ENCODE peak calls at places on chromosomes 2 and 18, in four cellular contexts. K, V, W and O are unnamed samples.

GRCh38 chr2:163191372-163191771 is 352.8 kb upstream of the KCNH7 start:
- DNase-seq in V (no peak), K (peak; percentile 39), W (peak; percentile 55), O (peak; percentile 52)

GRCh38 chr18:24427484-24427883 is 1.0 kb downstream of the IMPACT start:
- DNase-seq in W (no peak), V (no peak), K (no peak), O (no peak)

GRCh38 chr2:25042321-25043240 is 705 bp downstream of the EFR3B start:
- DNase-seq in V (no peak), K (no peak), W (no peak), O (peak; percentile 74)

GRCh38 chr2:238462782-238463396 is 36.2 kb downstream of the ASB1 start:
- DNase-seq in V (peak; percentile 16), K (no peak), W (peak; percentile 1), O (peak; percentile 75)

GRCh38 chr2:217906787-217907186 is 96.0 kb downstream of the TNS1 start:
- DNase-seq in W (no peak), V (no peak), K (no peak), O (no peak)

GRCh38 chr2:156704612-156705011 is 268.4 kb downstream of the GPD2 start:
- DNase-seq in V (no peak), W (no peak), K (no peak), O (no peak)

GRCh38 chr18:12308386-12309100 is 502 bp downstream of the TUBB6 start:
- DNase-seq in W (peak; percentile 83), V (no peak), K (no peak), O (peak; percentile 91)

GRCh38 chr18:31156831-31157763 is 5.6 kb downstream of the DSC1 start:
- DNase-seq in W (no peak), V (no peak), K (no peak), O (no peak)

GRCh38 chr2:215403441-215404356 is 32.2 kb downstream of the FN1 start:
- DNase-seq in K (no peak), W (no peak), V (no peak), O (no peak)

GRCh38 chr2:66508358-66509071 is 73.6 kb downstream of the MEIS1 start:
- DNase-seq in K (no peak), W (no peak), V (no peak), O (peak; percentile 24)

GRCh38 chr2:197182668-197183067 is 127.9 kb downstream of the ANKRD44 start:
- DNase-seq in K (no peak), W (no peak), V (no peak), O (no peak)

GRCh38 chr2:194545978-194546377 is 1111.0 kb upstream of the SLC39A10 start:
- DNase-seq in V (no peak), K (no peak), W (no peak), O (no peak)

GRCh38 chr2:169670215-169670651 is 24.0 kb downstream of the CFAP210 start:
- DNase-seq in W (no peak), K (no peak), V (no peak), O (no peak)

GRCh38 chr18:79607361-79607930 is 72.2 kb upstream of the CTDP1 start:
- DNase-seq in W (no peak), V (no peak), K (no peak), O (no peak)

GRCh38 chr2:239433777-239434396 is 33.1 kb upstream of the HDAC4 start:
- DNase-seq in K (no peak), W (no peak), V (no peak), O (no peak)

GRCh38 chr2:201448701-201449100 is 2.6 kb downstream of the TRAK2 start:
- DNase-seq in K (no peak), V (no peak), W (no peak), O (no peak)

GRCh38 chr2:206979922-206980321 is 40.6 kb downstream of the CPO start:
- DNase-seq in V (no peak), W (no peak), K (no peak), O (no peak)

GRCh38 chr2:58032751-58033055 is 13.9 kb upstream of the VRK2 start:
- DNase-seq in V (no peak), K (no peak), W (no peak), O (no peak)

GRCh38 chr18:32552421-32553030 is 81.8 kb upstream of the GAREM1 start:
- DNase-seq in V (peak; percentile 54), W (peak; percentile 56), K (peak; percentile 35), O (peak; percentile 75)

GRCh38 chr18:38634117-38634516 is 1068.5 kb upstream of the CELF4 start:
- DNase-seq in K (no peak), V (no peak), W (no peak), O (no peak)

GRCh38 chr2:64838817-64839216 is 150.4 kb upstream of the SLC1A4 start:
- DNase-seq in K (no peak), W (peak; percentile 76), V (no peak), O (peak; percentile 87)

GRCh38 chr18:79951545-79952456 is at the start of gene SLC66A2:
- DNase-seq in K (no peak), V (peak; percentile 89), W (peak; percentile 69), O (peak; percentile 98)

GRCh38 chr18:56727399-56727798 is 76.2 kb downstream of the WDR7 start:
- DNase-seq in W (no peak), K (no peak), V (peak; percentile 39), O (no peak)

GRCh38 chr18:68447286-68447685 is 267.6 kb downstream of the TMX3 start:
- DNase-seq in V (no peak), W (no peak), K (no peak), O (no peak)

GRCh38 chr2:139378373-139378772 is 598.2 kb upstream of the NXPH2 start:
- DNase-seq in W (no peak), K (no peak), V (no peak), O (no peak)

GRCh38 chr2:221915926-221916325 is 343.8 kb upstream of the EPHA4 start:
- DNase-seq in K (no peak), W (no peak), V (no peak), O (no peak)

GRCh38 chr2:240687045-240687740 is 4.5 kb upstream of the AQP12A start:
- DNase-seq in V (no peak), K (no peak), W (no peak), O (no peak)